ENCODE peak calls at places on chromosomes 13 and 19, in four cellular contexts. P is uterus, B is midbrain, S is Daoy. C is an unnamed sample.

GRCh38 chr13:93767231-93767916 is 540.8 kb downstream of the GPC6 start:
- DNase-seq in P (no peak), S (no peak), B (no peak), C (no peak)

GRCh38 chr19:5809469-5809868 is 4.6 kb downstream of the NRTN start:
- DNase-seq in P (no peak), B (no peak), S (no peak), C (no peak)

GRCh38 chr19:5308471-5309437 is 31.9 kb downstream of the PTPRS start:
- DNase-seq in B (peak; percentile 79), P (peak; percentile 88), S (peak; percentile 94), C (peak; percentile 60)

GRCh38 chr19:46659151-46660007 is 1.6 kb downstream of the DACT3 start:
- DNase-seq in P (peak; percentile 67), S (peak; percentile 32), B (no peak), C (no peak)

GRCh38 chr13:92362717-92363116 is 863.9 kb upstream of the GPC6 start:
- DNase-seq in S (no peak), B (no peak), P (no peak), C (no peak)

GRCh38 chr13:28558126-28558525 is 63.2 kb upstream of the FLT1 start:
- DNase-seq in S (peak; percentile 22), B (no peak), P (no peak), C (no peak)

GRCh38 chr19:46017874-46018675 is 4.8 kb downstream of the PGLYRP1 start:
- DNase-seq in S (no peak), B (no peak), P (no peak), C (no peak)

GRCh38 chr13:93963266-93964131 is 516.0 kb downstream of the DCT start:
- DNase-seq in P (no peak), B (no peak), S (peak; percentile 4), C (peak; percentile 62)

GRCh38 chr13:99805361-99805760 is 166.2 kb downstream of the ZIC5 start:
- DNase-seq in P (no peak), B (no peak), S (no peak), C (no peak)

GRCh38 chr13:80463673-80464352 is 122.9 kb upstream of the SPRY2 start:
- DNase-seq in S (no peak), P (no peak), B (no peak), C (no peak)

GRCh38 chr19:6551607-6552450 is 21.0 kb downstream of the TNFSF9 start:
- DNase-seq in S (peak; percentile 31), B (no peak), P (no peak), C (no peak)

GRCh38 chr19:518292-519231 is 11.3 kb downstream of the TPGS1 start:
- DNase-seq in P (peak; percentile 56), B (no peak), S (no peak), C (no peak)

GRCh38 chr13:59963827-59964226 is 199.9 kb downstream of the DIAPH3 start:
- DNase-seq in S (no peak), B (no peak), P (no peak), C (no peak)

GRCh38 chr13:97911311-97912138 is 42.0 kb upstream of the IPO5 start:
- DNase-seq in S (peak; percentile 40), P (no peak), B (no peak), C (peak; percentile 69)

GRCh38 chr13:24008679-24009078 is 111.4 kb upstream of the C1QTNF9B start:
- DNase-seq in S (no peak), B (no peak), P (peak; percentile 29), C (peak; percentile 34)

GRCh38 chr19:14516746-14517438 is 1.3 kb downstream of the DNAJB1 start:
- DNase-seq in S (no peak), P (no peak), B (peak; percentile 50), C (no peak)

GRCh38 chr13:37360556-37360955 is 238.0 kb downstream of the POSTN start:
- DNase-seq in S (no peak), B (no peak), P (no peak), C (peak; percentile 35)

GRCh38 chr13:20127563-20128458 is 33.0 kb downstream of the GJA3 start:
- DNase-seq in B (peak; percentile 65), S (peak; percentile 59), P (peak; percentile 32), C (no peak)

GRCh38 chr19:35013820-35014754 is 14.0 kb downstream of the GRAMD1A start:
- DNase-seq in P (no peak), B (no peak), S (no peak), C (no peak)

GRCh38 chr19:52297601-52298358 is 811 bp downstream of the ZNF480 start:
- DNase-seq in P (no peak), S (peak; percentile 5), B (peak; percentile 56), C (no peak)